ENCODE peak calls at places on chromosomes 16 and 17, in ten cellular contexts. One of them, this sample, is unnamed.

GRCh38 chr17:71171270-71171669 is 949.5 kb upstream of the SOX9 start:
- DNase-seq in OCI-LY7: no peak
- DNase-seq in dorsolateral prefrontal cortex: no peak
- DNase-seq in AG10803: no peak
- DNase-seq in left ventricle myocardium inferior: no peak
- DNase-seq in foreskin fibroblast: no peak
- DNase-seq in lung: no peak
- DNase-seq in SK-N-SH: no peak
- DNase-seq in ascending aorta: no peak
- DNase-seq in fibroblast of the aortic adventitia: no peak
- DNase-seq in this sample: no peak

GRCh38 chr16:50299508-50300105 is 33.3 kb downstream of the ADCY7 start:
- DNase-seq in dorsolateral prefrontal cortex: peak
- DNase-seq in SK-N-SH: peak
- DNase-seq in OCI-LY7: no peak
- DNase-seq in fibroblast of the aortic adventitia: no peak
- DNase-seq in lung: no peak
- DNase-seq in foreskin fibroblast: no peak
- DNase-seq in ascending aorta: no peak
- DNase-seq in AG10803: no peak
- DNase-seq in left ventricle myocardium inferior: no peak
- DNase-seq in this sample: no peak

GRCh38 chr17:82012482-82013295 is 10.0 kb downstream of the CENPX start:
- DNase-seq in ascending aorta: no peak
- DNase-seq in left ventricle myocardium inferior: no peak
- DNase-seq in AG10803: no peak
- DNase-seq in OCI-LY7: no peak
- DNase-seq in lung: peak
- DNase-seq in dorsolateral prefrontal cortex: no peak
- DNase-seq in fibroblast of the aortic adventitia: no peak
- DNase-seq in foreskin fibroblast: peak
- DNase-seq in SK-N-SH: peak
- DNase-seq in this sample: no peak

GRCh38 chr16:14056970-14057369 is 14.1 kb upstream of the MRTFB start:
- DNase-seq in foreskin fibroblast: peak
- DNase-seq in SK-N-SH: no peak
- DNase-seq in AG10803: peak
- DNase-seq in left ventricle myocardium inferior: no peak
- DNase-seq in fibroblast of the aortic adventitia: peak
- DNase-seq in lung: no peak
- DNase-seq in dorsolateral prefrontal cortex: no peak
- DNase-seq in ascending aorta: no peak
- DNase-seq in OCI-LY7: no peak
- DNase-seq in this sample: no peak

GRCh38 chr16:77063617-77064016 is 127.4 kb upstream of the MON1B start:
- DNase-seq in lung: no peak
- DNase-seq in ascending aorta: no peak
- DNase-seq in foreskin fibroblast: no peak
- DNase-seq in fibroblast of the aortic adventitia: no peak
- DNase-seq in SK-N-SH: no peak
- DNase-seq in OCI-LY7: no peak
- DNase-seq in dorsolateral prefrontal cortex: no peak
- DNase-seq in AG10803: no peak
- DNase-seq in left ventricle myocardium inferior: no peak
- DNase-seq in this sample: no peak

GRCh38 chr17:31754239-31754945 is 104.7 kb downstream of the COPRS start:
- DNase-seq in lung: no peak
- DNase-seq in AG10803: peak
- DNase-seq in left ventricle myocardium inferior: no peak
- DNase-seq in ascending aorta: no peak
- DNase-seq in fibroblast of the aortic adventitia: peak
- DNase-seq in OCI-LY7: no peak
- DNase-seq in foreskin fibroblast: peak
- DNase-seq in SK-N-SH: no peak
- DNase-seq in dorsolateral prefrontal cortex: no peak
- DNase-seq in this sample: no peak

GRCh38 chr17:40430272-40431230 is 12.7 kb upstream of the IGFBP4 start:
- DNase-seq in dorsolateral prefrontal cortex: no peak
- DNase-seq in SK-N-SH: no peak
- DNase-seq in AG10803: no peak
- DNase-seq in fibroblast of the aortic adventitia: no peak
- DNase-seq in left ventricle myocardium inferior: no peak
- DNase-seq in ascending aorta: no peak
- DNase-seq in OCI-LY7: no peak
- DNase-seq in lung: no peak
- DNase-seq in foreskin fibroblast: no peak
- DNase-seq in this sample: no peak

GRCh38 chr17:35088647-35088910 is 25.1 kb upstream of the RFFL start:
- DNase-seq in SK-N-SH: no peak
- DNase-seq in foreskin fibroblast: no peak
- DNase-seq in lung: no peak
- DNase-seq in left ventricle myocardium inferior: no peak
- DNase-seq in AG10803: no peak
- DNase-seq in OCI-LY7: peak
- DNase-seq in dorsolateral prefrontal cortex: no peak
- DNase-seq in ascending aorta: no peak
- DNase-seq in fibroblast of the aortic adventitia: no peak
- DNase-seq in this sample: no peak

GRCh38 chr16:15955425-15955824 is 6.0 kb downstream of the ABCC1 start:
- DNase-seq in OCI-LY7: no peak
- DNase-seq in left ventricle myocardium inferior: no peak
- DNase-seq in foreskin fibroblast: no peak
- DNase-seq in dorsolateral prefrontal cortex: no peak
- DNase-seq in fibroblast of the aortic adventitia: no peak
- DNase-seq in SK-N-SH: no peak
- DNase-seq in ascending aorta: no peak
- DNase-seq in AG10803: no peak
- DNase-seq in lung: no peak
- DNase-seq in this sample: no peak

DNA sequence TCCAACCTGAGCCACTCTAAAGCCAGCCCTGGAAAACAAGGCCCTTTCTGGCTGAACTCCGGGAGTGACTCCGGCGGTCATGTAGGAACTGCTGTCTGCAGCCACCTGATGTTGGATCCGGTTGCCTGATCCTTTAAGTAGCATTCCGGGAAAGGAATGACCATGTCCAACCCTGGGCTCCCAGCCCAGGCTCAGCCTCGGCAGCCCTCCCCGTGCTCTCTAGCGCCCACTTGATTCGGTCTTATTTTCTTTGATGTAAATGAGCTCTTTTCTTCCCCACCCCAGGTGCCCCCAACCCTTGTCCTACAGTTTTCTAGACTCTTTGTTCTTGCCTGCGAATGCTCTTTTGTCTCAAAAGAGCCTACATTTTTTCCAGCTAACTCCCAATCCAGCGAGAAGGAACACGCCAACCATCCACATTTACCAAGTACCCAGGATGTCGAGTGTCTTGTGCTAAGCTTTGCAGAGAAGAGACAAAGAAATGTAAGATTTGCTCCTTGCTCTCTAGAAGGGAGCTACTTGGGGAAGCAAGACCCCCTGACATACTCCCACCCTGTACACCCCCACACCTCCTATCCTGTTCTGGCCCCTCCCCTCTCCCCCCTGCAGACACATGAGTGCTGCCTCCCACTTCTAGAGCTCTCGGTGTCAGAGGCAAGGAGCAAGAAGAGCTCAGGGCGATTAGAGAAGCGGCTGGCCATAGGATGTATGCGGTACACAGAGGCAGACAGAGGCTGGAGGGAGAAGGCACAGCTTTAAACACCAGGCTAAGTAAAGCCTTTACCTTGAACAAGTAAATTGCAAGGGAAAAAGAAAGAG is 53.8 kb downstream of the COG7 start:
- DNase-seq in lung: peak
- DNase-seq in ascending aorta: no peak
- DNase-seq in SK-N-SH: no peak
- DNase-seq in fibroblast of the aortic adventitia: peak
- DNase-seq in AG10803: no peak
- DNase-seq in OCI-LY7: no peak
- DNase-seq in left ventricle myocardium inferior: peak
- DNase-seq in dorsolateral prefrontal cortex: no peak
- DNase-seq in foreskin fibroblast: no peak
- DNase-seq in this sample: no peak
- H3K4me3 ChIP-seq in lung: no peak
- H3K4me3 ChIP-seq in ascending aorta: no peak
- H3K4me3 ChIP-seq in SK-N-SH: no peak
- H3K4me3 ChIP-seq in fibroblast of the aortic adventitia: no peak
- H3K4me3 ChIP-seq in AG10803: no peak
- H3K4me3 ChIP-seq in OCI-LY7: no peak
- H3K4me3 ChIP-seq in left ventricle myocardium inferior: no peak
- H3K4me3 ChIP-seq in dorsolateral prefrontal cortex: no peak
- H3K4me3 ChIP-seq in foreskin fibroblast: no peak
- H3K4me3 ChIP-seq in this sample: no peak

GRCh38 chr16:67155305-67156145 is 4.2 kb downstream of the TRADD start:
- DNase-seq in AG10803: peak
- DNase-seq in left ventricle myocardium inferior: peak
- DNase-seq in lung: peak
- DNase-seq in SK-N-SH: peak
- DNase-seq in dorsolateral prefrontal cortex: peak
- DNase-seq in foreskin fibroblast: peak
- DNase-seq in OCI-LY7: peak
- DNase-seq in fibroblast of the aortic adventitia: peak
- DNase-seq in ascending aorta: no peak
- DNase-seq in this sample: no peak
- H3K4me3 ChIP-seq in AG10803: peak
- H3K4me3 ChIP-seq in left ventricle myocardium inferior: peak
- H3K4me3 ChIP-seq in lung: no peak
- H3K4me3 ChIP-seq in SK-N-SH: peak
- H3K4me3 ChIP-seq in dorsolateral prefrontal cortex: peak
- H3K4me3 ChIP-seq in foreskin fibroblast: no peak
- H3K4me3 ChIP-seq in OCI-LY7: no peak
- H3K4me3 ChIP-seq in fibroblast of the aortic adventitia: no peak
- H3K4me3 ChIP-seq in ascending aorta: peak
- H3K4me3 ChIP-seq in this sample: peak

GRCh38 chr16:73069581-73070262 is 21.8 kb upstream of the ZFHX3 start:
- DNase-seq in OCI-LY7: no peak
- DNase-seq in foreskin fibroblast: no peak
- DNase-seq in dorsolateral prefrontal cortex: no peak
- DNase-seq in ascending aorta: no peak
- DNase-seq in lung: no peak
- DNase-seq in SK-N-SH: no peak
- DNase-seq in left ventricle myocardium inferior: no peak
- DNase-seq in AG10803: no peak
- DNase-seq in fibroblast of the aortic adventitia: no peak
- DNase-seq in this sample: no peak
- H3K4me3 ChIP-seq in OCI-LY7: no peak
- H3K4me3 ChIP-seq in foreskin fibroblast: no peak
- H3K4me3 ChIP-seq in dorsolateral prefrontal cortex: no peak
- H3K4me3 ChIP-seq in ascending aorta: peak
- H3K4me3 ChIP-seq in lung: no peak
- H3K4me3 ChIP-seq in SK-N-SH: no peak
- H3K4me3 ChIP-seq in left ventricle myocardium inferior: peak
- H3K4me3 ChIP-seq in AG10803: no peak
- H3K4me3 ChIP-seq in fibroblast of the aortic adventitia: no peak
- H3K4me3 ChIP-seq in this sample: peak

GRCh38 chr17:59827721-59828477 is 64.8 kb downstream of the TUBD1 start:
- DNase-seq in AG10803: no peak
- DNase-seq in left ventricle myocardium inferior: no peak
- DNase-seq in foreskin fibroblast: peak
- DNase-seq in SK-N-SH: peak
- DNase-seq in OCI-LY7: no peak
- DNase-seq in fibroblast of the aortic adventitia: no peak
- DNase-seq in dorsolateral prefrontal cortex: no peak
- DNase-seq in ascending aorta: no peak
- DNase-seq in lung: no peak
- DNase-seq in this sample: no peak

GRCh38 chr17:59828478-59828760 is 64.3 kb downstream of the TUBD1 start:
- DNase-seq in SK-N-SH: no peak
- DNase-seq in OCI-LY7: no peak
- DNase-seq in lung: no peak
- DNase-seq in AG10803: no peak
- DNase-seq in fibroblast of the aortic adventitia: no peak
- DNase-seq in ascending aorta: no peak
- DNase-seq in foreskin fibroblast: no peak
- DNase-seq in left ventricle myocardium inferior: no peak
- DNase-seq in dorsolateral prefrontal cortex: no peak
- DNase-seq in this sample: no peak

GRCh38 chr17:59830007-59830630 is 62.6 kb downstream of the TUBD1 start:
- DNase-seq in OCI-LY7: no peak
- DNase-seq in SK-N-SH: no peak
- DNase-seq in dorsolateral prefrontal cortex: no peak
- DNase-seq in left ventricle myocardium inferior: no peak
- DNase-seq in lung: no peak
- DNase-seq in AG10803: peak
- DNase-seq in foreskin fibroblast: peak
- DNase-seq in fibroblast of the aortic adventitia: peak
- DNase-seq in ascending aorta: no peak
- DNase-seq in this sample: no peak

GRCh38 chr17:59830846-59831486 is 61.8 kb downstream of the TUBD1 start:
- DNase-seq in lung: no peak
- DNase-seq in SK-N-SH: no peak
- DNase-seq in left ventricle myocardium inferior: no peak
- DNase-seq in ascending aorta: no peak
- DNase-seq in fibroblast of the aortic adventitia: no peak
- DNase-seq in dorsolateral prefrontal cortex: no peak
- DNase-seq in AG10803: no peak
- DNase-seq in foreskin fibroblast: no peak
- DNase-seq in OCI-LY7: no peak
- DNase-seq in this sample: no peak

DNA sequence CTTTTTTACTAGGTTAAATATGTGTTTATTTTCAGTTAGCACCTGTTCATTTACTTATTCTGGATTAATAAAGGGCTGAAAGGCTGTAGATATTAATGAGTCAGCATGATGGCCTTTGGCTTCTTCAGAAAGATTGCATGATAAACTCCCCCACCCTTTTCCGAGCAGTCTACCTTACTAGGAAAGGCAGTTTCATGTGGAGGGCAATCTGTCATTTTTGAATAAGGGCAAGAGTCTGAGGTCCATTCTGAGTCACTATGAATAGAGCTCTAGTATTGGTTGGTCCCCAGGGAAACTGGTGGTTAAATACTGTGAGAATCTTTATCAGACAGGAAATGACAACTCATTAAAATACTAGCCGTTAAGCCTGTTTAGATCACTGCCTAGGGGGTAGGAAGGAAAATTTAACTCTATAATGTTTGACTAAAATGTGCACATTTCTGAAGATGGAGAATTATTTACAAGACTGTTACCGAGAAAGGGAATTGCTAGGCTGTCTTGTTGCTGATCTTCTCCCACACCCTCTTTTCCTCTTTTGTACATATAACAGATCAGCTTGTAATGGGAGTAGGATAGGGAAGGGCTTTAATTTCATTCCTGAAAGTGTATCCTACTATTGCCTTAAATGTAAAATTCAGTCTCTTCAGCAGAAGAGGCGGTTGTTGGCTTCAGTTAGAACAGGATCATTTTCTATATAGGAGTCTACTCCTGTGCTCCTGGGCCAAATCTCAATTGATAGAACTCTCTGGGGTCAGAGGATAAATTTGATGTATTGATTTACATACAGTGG is 63.3 kb downstream of the TUBD1 start:
- DNase-seq in foreskin fibroblast: peak
- DNase-seq in ascending aorta: no peak
- DNase-seq in OCI-LY7: peak
- DNase-seq in dorsolateral prefrontal cortex: no peak
- DNase-seq in AG10803: peak
- DNase-seq in fibroblast of the aortic adventitia: peak
- DNase-seq in lung: no peak
- DNase-seq in left ventricle myocardium inferior: no peak
- DNase-seq in SK-N-SH: peak
- DNase-seq in this sample: no peak
- H3K4me3 ChIP-seq in foreskin fibroblast: peak
- H3K4me3 ChIP-seq in ascending aorta: peak
- H3K4me3 ChIP-seq in OCI-LY7: peak
- H3K4me3 ChIP-seq in dorsolateral prefrontal cortex: no peak
- H3K4me3 ChIP-seq in AG10803: peak
- H3K4me3 ChIP-seq in fibroblast of the aortic adventitia: peak
- H3K4me3 ChIP-seq in lung: no peak
- H3K4me3 ChIP-seq in left ventricle myocardium inferior: peak
- H3K4me3 ChIP-seq in SK-N-SH: peak
- H3K4me3 ChIP-seq in this sample: peak

GRCh38 chr17:45784583-45785372 is 658 bp downstream of the CRHR1 start:
- DNase-seq in foreskin fibroblast: peak
- DNase-seq in left ventricle myocardium inferior: peak
- DNase-seq in lung: no peak
- DNase-seq in ascending aorta: no peak
- DNase-seq in fibroblast of the aortic adventitia: no peak
- DNase-seq in OCI-LY7: no peak
- DNase-seq in AG10803: no peak
- DNase-seq in SK-N-SH: peak
- DNase-seq in dorsolateral prefrontal cortex: peak
- DNase-seq in this sample: no peak
- H3K4me3 ChIP-seq in foreskin fibroblast: no peak
- H3K4me3 ChIP-seq in left ventricle myocardium inferior: peak
- H3K4me3 ChIP-seq in lung: peak
- H3K4me3 ChIP-seq in ascending aorta: peak
- H3K4me3 ChIP-seq in fibroblast of the aortic adventitia: no peak
- H3K4me3 ChIP-seq in OCI-LY7: no peak
- H3K4me3 ChIP-seq in AG10803: no peak
- H3K4me3 ChIP-seq in SK-N-SH: peak
- H3K4me3 ChIP-seq in dorsolateral prefrontal cortex: peak
- H3K4me3 ChIP-seq in this sample: peak